ENCODE peak calls at places on chromosomes 16 and 17, in six cellular contexts. M is K562; V is NCI-H2081; C is CD8-positive, alpha-beta T cell; D is amniotic epithelial cell; T is activated naive CD8-positive, alpha-beta T cell treated with anti-CD3 and anti-CD28 coated beads, Interleukin-2, amount 50 U/mL, for 16 hours. J is an unnamed sample.

GRCh38 chr16:28309811-28310311 is 17.5 kb downstream of the SBK1 start:
- DNase-seq in M (peak), V (no peak), C (peak), D (no peak), T (peak), J (no peak)

GRCh38 chr17:30382345-30382744 is 3.6 kb downstream of the CPD start:
- DNase-seq in M (no peak), V (no peak), C (no peak), D (no peak), T (no peak), J (no peak)

GRCh38 chr16:66746682-66747081 is 4.7 kb downstream of the DYNC1LI2 start:
- DNase-seq in M (no peak), V (no peak), C (no peak), D (peak), T (no peak), J (peak)

GRCh38 chr17:40547079-40547784 is 18.0 kb downstream of the CCR7 start:
- DNase-seq in M (no peak), V (peak), C (peak), D (no peak), T (no peak), J (peak)

GRCh38 chr17:59899099-59899498 is 6.2 kb downstream of the RPS6KB1 start:
- DNase-seq in M (no peak), V (peak), C (no peak), D (peak), T (no peak), J (no peak)

GRCh38 chr16:85066346-85066885 is 38.8 kb downstream of the KIAA0513 start:
- DNase-seq in M (no peak), V (no peak), C (no peak), D (no peak), T (no peak), J (no peak)

GRCh38 chr16:89913408-89914387 is 5.0 kb upstream of the MC1R start:
- DNase-seq in M (no peak), V (no peak), C (no peak), D (no peak), T (no peak), J (no peak)

GRCh38 chr16:50381679-50382440 is 13.1 kb upstream of the BRD7 start:
- DNase-seq in M (no peak), V (no peak), C (no peak), D (peak), T (no peak), J (peak)

GRCh38 chr16:56814537-56815432 is 50.2 kb upstream of the SLC12A3 start:
- DNase-seq in M (no peak), V (no peak), C (no peak), D (no peak), T (no peak), J (no peak)

GRCh38 chr17:43434902-43435319 is 36.1 kb downstream of the ARL4D start:
- DNase-seq in M (no peak), V (no peak), C (no peak), D (peak), T (no peak), J (no peak)

GRCh38 chr16:76653390-76654026 is 376.3 kb downstream of the CNTNAP4 start:
- DNase-seq in M (peak), V (peak), C (no peak), D (peak), T (no peak), J (peak)

GRCh38 chr16:44655-45054 is 8.8 kb downstream of the POLR3K start:
- DNase-seq in M (no peak), V (no peak), C (no peak), D (no peak), T (no peak), J (no peak)

J was measured in OCI-M1.